ENCODE peak calls at places on chromosomes 11 and 22, in six cellular contexts. G, A, O, T, W and I are unnamed samples.

GRCh38 chr22:38716271-38716670 is 10.5 kb downstream of the GTPBP1 start:
- DNase-seq in G (no peak), A (no peak), O (no peak), T (no peak), W (no peak), I (no peak)

GRCh38 chr11:12526789-12527188 is 147.4 kb upstream of the TEAD1 start:
- DNase-seq in G (peak), A (no peak), O (no peak), T (no peak), W (no peak), I (no peak)

GRCh38 chr11:92311616-92312449 is 87.2 kb downstream of the FAT3 start:
- DNase-seq in G (peak), A (no peak), O (no peak), T (no peak), W (no peak), I (no peak)

GRCh38 chr11:7977251-7977917 is 9.8 kb upstream of the EIF3F start:
- DNase-seq in G (peak), A (no peak), O (no peak), T (no peak), W (no peak), I (peak)

GRCh38 chr11:6404341-6405038 is 14.2 kb downstream of the SMPD1 start:
- DNase-seq in G (peak), A (no peak), O (no peak), T (no peak), W (no peak), I (no peak)

GRCh38 chr11:123083623-123084029 is 21.7 kb upstream of the HSPA8 start:
- DNase-seq in G (peak), A (peak), O (peak), T (peak), W (peak), I (peak)

GRCh38 chr11:76805206-76805913 is 22.2 kb downstream of the TSKU start:
- DNase-seq in G (peak), A (peak), O (no peak), T (no peak), W (no peak), I (no peak)

GRCh38 chr11:61950035-61950547 is at the start of gene BEST1:
- DNase-seq in G (no peak), A (no peak), O (no peak), T (no peak), W (no peak), I (no peak)

GRCh38 chr22:42841444-42841843 is 15.6 kb downstream of the ARFGAP3 start:
- DNase-seq in G (peak), A (no peak), O (no peak), T (no peak), W (no peak), I (no peak)

GRCh38 chr11:1877211-1878133 is 14.2 kb downstream of the PRR33 start:
- DNase-seq in G (no peak), A (no peak), O (peak), T (peak), W (no peak), I (no peak)

GRCh38 chr22:24418786-24419479 is 8.5 kb upstream of the ADORA2A start:
- DNase-seq in G (no peak), A (no peak), O (no peak), T (peak), W (no peak), I (no peak)

GRCh38 chr11:64643258-64643881 is 52.4 kb downstream of the SLC22A12 start:
- DNase-seq in G (no peak), A (no peak), O (no peak), T (no peak), W (no peak), I (no peak)

GRCh38 chr11:3183523-3183922 is 18.4 kb upstream of the OSBPL5 start:
- DNase-seq in G (no peak), A (no peak), O (no peak), T (peak), W (no peak), I (no peak)

GRCh38 chr11:19646308-19646707 is 66.3 kb upstream of the NAV2 start:
- DNase-seq in G (peak), A (no peak), O (no peak), T (no peak), W (no peak), I (no peak)

GRCh38 chr22:37647928-37648327 is 8.5 kb downstream of the SH3BP1 start:
- DNase-seq in G (no peak), A (no peak), O (no peak), T (no peak), W (no peak), I (no peak)

GRCh38 chr11:73637012-73637411 is 9.4 kb upstream of the PLEKHB1 start:
- DNase-seq in G (no peak), A (no peak), O (no peak), T (no peak), W (no peak), I (no peak)

GRCh38 chr11:104541706-104542105 is 356.6 kb downstream of the CASP12 start:
- DNase-seq in G (no peak), A (no peak), O (no peak), T (no peak), W (no peak), I (no peak)

GRCh38 chr11:106691807-106692365 is 326.4 kb downstream of the GUCY1A2 start:
- DNase-seq in G (peak), A (no peak), O (no peak), T (no peak), W (no peak), I (no peak)

GRCh38 chr11:129528296-129528695 is 152.6 kb downstream of the BARX2 start:
- DNase-seq in G (no peak), A (no peak), O (no peak), T (no peak), W (no peak), I (no peak)

GRCh38 chr11:61840371-61840770 is 12.3 kb downstream of the FADS2 start:
- DNase-seq in G (no peak), A (no peak), O (no peak), T (peak), W (no peak), I (no peak)

GRCh38 chr22:39543095-39543494 is 10.5 kb upstream of the RPS19BP1 start:
- DNase-seq in G (peak), A (peak), O (no peak), T (no peak), W (peak), I (no peak)

GRCh38 chr11:21771097-21771496 is 421.8 kb upstream of the ANO5 start:
- DNase-seq in G (no peak), A (no peak), O (peak), T (no peak), W (no peak), I (no peak)

GRCh38 chr22:23207786-23208325 is 27.5 kb downstream of the BCR start:
- DNase-seq in G (no peak), A (no peak), O (peak), T (peak), W (no peak), I (no peak)

GRCh38 chr22:44340271-44341239 is 27.8 kb upstream of the SHISAL1 start:
- DNase-seq in G (no peak), A (no peak), O (no peak), T (no peak), W (no peak), I (no peak)

GRCh38 chr11:26649884-26650283 is 72.0 kb downstream of the SLC5A12 start:
- DNase-seq in G (peak), A (peak), O (peak), T (no peak), W (peak), I (peak)

GRCh38 chr11:12754582-12755250 is 80.5 kb downstream of the TEAD1 start:
- DNase-seq in G (no peak), A (no peak), O (peak), T (no peak), W (no peak), I (no peak)

GRCh38 chr11:128776088-128776433 is 82.2 kb downstream of the FLI1 start:
- DNase-seq in G (no peak), A (peak), O (no peak), T (no peak), W (no peak), I (no peak)

GRCh38 chr11:65642014-65642671 is 4.2 kb downstream of the SIPA1 start:
- DNase-seq in G (no peak), A (peak), O (no peak), T (peak), W (peak), I (no peak)

GRCh38 chr11:19698493-19699292 is 13.9 kb upstream of the NAV2 start:
- DNase-seq in G (peak), A (no peak), O (no peak), T (no peak), W (no peak), I (no peak)

GRCh38 chr22:17845340-17845739 is 71.1 kb upstream of the BID start:
- DNase-seq in G (no peak), A (no peak), O (no peak), T (no peak), W (no peak), I (no peak)

GRCh38 chr11:117319214-117319840 is 3.3 kb upstream of the BACE1 start:
- DNase-seq in G (peak), A (no peak), O (no peak), T (no peak), W (no peak), I (no peak)

GRCh38 chr11:2212411-2213251 is 41.0 kb upstream of the TH start:
- DNase-seq in G (no peak), A (peak), O (no peak), T (peak), W (no peak), I (no peak)

GRCh38 chr11:12824281-12825041 is 150.2 kb downstream of the TEAD1 start:
- DNase-seq in G (no peak), A (no peak), O (no peak), T (no peak), W (no peak), I (no peak)

GRCh38 chr11:84437129-84438123 is 1151.3 kb upstream of the CCDC90B start:
- DNase-seq in G (no peak), A (no peak), O (peak), T (peak), W (peak), I (no peak)

GRCh38 chr22:20514658-20515406 is 7.4 kb downstream of the MED15 start:
- DNase-seq in G (peak), A (no peak), O (no peak), T (peak), W (no peak), I (no peak)

GRCh38 chr11:111674941-111675340 is 72.7 kb downstream of the SIK2 start:
- DNase-seq in G (peak), A (no peak), O (no peak), T (no peak), W (no peak), I (no peak)